ENCODE peak calls at places on chromosomes 1 and 21, in nine cellular contexts. Q is IMR-90, D is body of pancreas, T is upper lobe of left lung, U is stomach, E is gastrocnemius medialis, M is thyroid gland, R is esophagus squamous epithelium, Z is tibial nerve. Y is an unnamed sample.

GRCh38 chr1:40291293-40291692 is 25.8 kb downstream of the COL9A2 start:
- DNase-seq in Q (no peak), D (no peak), T (no peak), U (no peak), E (no peak), M (no peak), R (no peak), Z (no peak), Y (no peak)

GRCh38 chr1:7648761-7649384 is 122.2 kb upstream of the VAMP3 start:
- DNase-seq in Q (peak), D (peak), T (no peak), U (peak), E (peak), M (no peak), R (no peak), Z (peak), Y (peak)

GRCh38 chr1:204834329-204834728 is 36.3 kb upstream of the NFASC start:
- DNase-seq in Q (no peak), D (no peak), T (no peak), U (no peak), E (no peak), M (no peak), R (no peak), Z (no peak), Y (no peak)

GRCh38 chr1:204089044-204089751 is 16.3 kb downstream of the SOX13 start:
- DNase-seq in Q (no peak), D (peak), T (no peak), U (no peak), E (peak), M (no peak), R (no peak), Z (peak), Y (peak)

GRCh38 chr1:162138599-162139397 is 69.3 kb downstream of the NOS1AP start:
- DNase-seq in Q (no peak), D (peak), T (no peak), U (peak), E (no peak), M (peak), R (no peak), Z (no peak), Y (no peak)

GRCh38 chr1:232950919-232951579 is 638 bp downstream of the NTPCR start:
- DNase-seq in Q (peak), D (peak), T (no peak), U (no peak), E (no peak), M (peak), R (no peak), Z (no peak), Y (no peak)

GRCh38 chr1:40853113-40853999 is 8.8 kb downstream of the CITED4 start:
- DNase-seq in Q (no peak), D (no peak), T (no peak), U (no peak), E (no peak), M (no peak), R (no peak), Z (no peak), Y (no peak)

GRCh38 chr21:34933609-34934345 is 115.3 kb downstream of the RUNX1 start:
- DNase-seq in Q (no peak), D (no peak), T (no peak), U (no peak), E (no peak), M (no peak), R (no peak), Z (no peak), Y (no peak)

GRCh38 chr21:17780539-17780938 is 38.6 kb downstream of the C21orf91 start:
- DNase-seq in Q (no peak), D (no peak), T (no peak), U (no peak), E (no peak), M (no peak), R (no peak), Z (no peak), Y (no peak)

GRCh38 chr1:236914375-236914774 is 89.9 kb downstream of the MT1HL1 start:
- DNase-seq in Q (no peak), D (no peak), T (no peak), U (no peak), E (no peak), M (no peak), R (no peak), Z (no peak), Y (no peak)

GRCh38 chr1:82919828-82920227 is 1079.1 kb downstream of the TTLL7 start:
- DNase-seq in Q (no peak), D (no peak), T (no peak), U (no peak), E (no peak), M (no peak), R (no peak), Z (no peak), Y (no peak)

GRCh38 chr1:106038260-106038659 is 1018.2 kb upstream of the PRMT6 start:
- DNase-seq in Q (no peak), D (no peak), T (no peak), U (no peak), E (no peak), M (no peak), R (no peak), Z (no peak), Y (no peak)

GRCh38 chr1:1200876-1201810 is 5.2 kb downstream of the TNFRSF18 start:
- DNase-seq in Q (peak), D (peak), T (peak), U (peak), E (no peak), M (peak), R (no peak), Z (no peak), Y (no peak)

GRCh38 chr1:174700314-174700713 is 252.6 kb downstream of the GPR52 start:
- DNase-seq in Q (no peak), D (no peak), T (no peak), U (no peak), E (no peak), M (no peak), R (no peak), Z (no peak), Y (no peak)

GRCh38 chr21:35561076-35561475 is 499.2 kb downstream of the SETD4 start:
- DNase-seq in Q (no peak), D (no peak), T (no peak), U (no peak), E (no peak), M (no peak), R (no peak), Z (no peak), Y (no peak)

GRCh38 chr1:211352465-211352864 is 25.8 kb downstream of the TRAF5 start:
- DNase-seq in Q (no peak), D (no peak), T (no peak), U (no peak), E (no peak), M (no peak), R (no peak), Z (no peak), Y (no peak)

GRCh38 chr1:198633675-198634121 is 5.1 kb upstream of the PTPRC start:
- DNase-seq in Q (no peak), D (no peak), T (no peak), U (no peak), E (no peak), M (no peak), R (no peak), Z (no peak), Y (no peak)

GRCh38 chr1:246329900-246330299 is 177.2 kb downstream of the SMYD3 start:
- DNase-seq in Q (no peak), D (no peak), T (no peak), U (no peak), E (no peak), M (no peak), R (no peak), Z (no peak), Y (no peak)

GRCh38 chr1:160109686-160110085 is 5.9 kb upstream of the ATP1A2 start:
- DNase-seq in Q (no peak), D (no peak), T (no peak), U (no peak), E (no peak), M (no peak), R (no peak), Z (no peak), Y (no peak)

GRCh38 chr1:160112370-160112769 is 3.2 kb upstream of the ATP1A2 start:
- DNase-seq in Q (no peak), D (no peak), T (no peak), U (no peak), E (no peak), M (no peak), R (no peak), Z (no peak), Y (no peak)

GRCh38 chr1:160105155-160105554 is 6.7 kb upstream of the IGSF8 start:
- DNase-seq in Q (no peak), D (no peak), T (no peak), U (no peak), E (no peak), M (no peak), R (no peak), Z (no peak), Y (no peak)

GRCh38 chr1:160107512-160107911 is 8.0 kb upstream of the ATP1A2 start:
- DNase-seq in Q (no peak), D (no peak), T (no peak), U (no peak), E (no peak), M (no peak), R (no peak), Z (no peak), Y (no peak)

GRCh38 chr1:160108888-160109662 is 6.5 kb upstream of the ATP1A2 start:
- DNase-seq in Q (peak), D (peak), T (no peak), U (no peak), E (no peak), M (peak), R (no peak), Z (no peak), Y (no peak)
- TF ChIP-seq CTCF in Q (peak), D (peak), T (peak), U (no peak), E (peak), M (no peak), R (peak), Z (peak), Y (no peak)

DNA sequence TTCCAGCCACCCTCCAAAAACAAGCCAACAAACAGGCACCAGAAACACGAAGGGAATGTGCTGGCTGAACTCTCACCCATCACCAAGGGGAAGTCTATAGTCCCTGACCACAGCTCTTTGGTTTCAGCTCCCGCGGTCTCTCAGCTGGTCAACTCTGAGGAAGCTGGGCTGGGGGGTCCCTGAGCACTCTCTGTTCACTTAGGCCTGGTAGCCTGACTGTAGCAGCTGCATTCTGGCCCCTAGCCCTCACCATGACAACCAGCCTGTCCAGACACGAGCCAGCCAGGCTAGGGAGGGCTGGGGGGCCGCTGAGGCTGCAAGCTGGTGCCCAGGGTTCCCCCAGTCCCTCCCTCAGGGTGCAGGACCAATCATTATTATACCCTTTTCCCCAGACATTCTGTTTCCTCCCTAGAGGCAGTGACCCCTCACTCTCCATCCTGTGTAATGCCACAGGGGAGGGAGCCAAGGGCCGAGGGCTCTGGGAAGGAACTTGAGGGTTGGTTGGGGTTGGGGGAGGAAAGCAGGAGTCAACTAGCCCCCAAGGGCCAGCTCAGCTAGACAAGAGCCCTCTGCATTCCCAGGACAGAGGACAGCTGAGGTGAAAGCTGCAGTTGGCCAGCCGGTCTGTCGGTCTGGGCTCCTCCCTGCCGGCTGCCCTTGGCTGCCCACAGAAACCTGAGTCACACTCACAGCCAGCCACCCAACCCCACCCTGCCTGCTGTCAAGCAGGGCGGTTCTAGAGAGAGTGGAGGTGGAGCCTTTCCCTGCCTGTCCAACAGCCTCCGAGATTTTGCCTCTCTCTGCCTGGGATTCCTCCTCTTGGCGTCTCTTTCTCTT is 1.2 kb upstream of the TRAPPC3 start:
- DNase-seq in Q (peak), D (peak), T (peak), U (peak), E (peak), M (peak), R (peak), Z (peak), Y (peak)
- TF ChIP-seq POLR2A in Q (peak), D (peak), T (peak), U (no peak), E (peak), M (no peak), R (peak), Z (peak), Y (no peak)

GRCh38 chr21:42112223-42112622 is 41.1 kb downstream of the UMODL1 start:
- DNase-seq in Q (no peak), D (no peak), T (no peak), U (no peak), E (no peak), M (no peak), R (no peak), Z (no peak), Y (no peak)
- H3K4me3 ChIP-seq in Q (no peak), D (no peak), T (no peak), U (no peak), E (no peak), M (no peak), R (no peak), Z (no peak), Y (no peak)

GRCh38 chr1:3012511-3013291 is 8.6 kb upstream of the ACTRT2 start:
- DNase-seq in Q (no peak), D (peak), T (peak), U (peak), E (peak), M (peak), R (no peak), Z (peak), Y (peak)
- TF ChIP-seq CTCF in Q (no peak), D (peak), T (peak), U (peak), E (peak), M (peak), R (peak), Z (peak), Y (no peak)